ENCODE peak calls at places on chromosomes 7 and 10, in eight cellular contexts. E, L, N, I, U, J, A and R are unnamed samples.

GRCh38 chr7:24609059-24609458 is 35.8 kb downstream of the PALS2 start:
- DNase-seq in U (no peak), A (no peak), J (peak; percentile 40), E (no peak), N (no peak), I (no peak), L (no peak), R (no peak)

GRCh38 chr7:155066417-155066950 is 3.6 kb upstream of the HTR5A start:
- DNase-seq in U (no peak), L (peak; percentile 79), A (peak; percentile 72), J (peak; percentile 68), N (no peak), E (no peak), I (peak; percentile 12), R (no peak)

GRCh38 chr7:29955075-29955792 is 34.4 kb downstream of the SCRN1 start:
- DNase-seq in U (no peak), L (no peak), E (no peak), A (no peak), N (no peak), J (no peak), I (no peak), R (no peak)

GRCh38 chr7:17401806-17402627 is 103.6 kb downstream of the AHR start:
- DNase-seq in L (no peak), I (no peak), A (no peak), J (no peak), E (no peak), N (peak; percentile 65), U (no peak), R (peak; percentile 43)

GRCh38 chr10:89330537-89330936 is 2.7 kb downstream of the IFIT3 start:
- DNase-seq in N (no peak), L (no peak), J (peak; percentile 34), I (no peak), E (no peak), A (no peak), U (no peak), R (no peak)

GRCh38 chr7:91193141-91193540 is 71.1 kb upstream of the FZD1 start:
- DNase-seq in L (peak; percentile 54), A (no peak), E (no peak), I (no peak), U (no peak), N (no peak), J (peak; percentile 65), R (no peak)

GRCh38 chr7:151686016-151686766 is 166.5 kb upstream of the RHEB start:
- DNase-seq in U (no peak), J (peak; percentile 36), E (no peak), I (no peak), L (no peak), A (no peak), N (no peak), R (no peak)

GRCh38 chr7:74006451-74007259 is 21.3 kb upstream of the ELN start:
- DNase-seq in A (no peak), E (no peak), I (no peak), L (no peak), N (no peak), U (no peak), J (no peak), R (no peak)

GRCh38 chr10:64115471-64115870 is 594.3 kb downstream of the REEP3 start:
- DNase-seq in J (no peak), I (no peak), L (no peak), U (no peak), E (no peak), A (no peak), N (no peak), R (no peak)

GRCh38 chr7:131203291-131203976 is 124.2 kb upstream of the MKLN1 start:
- DNase-seq in J (no peak), L (no peak), I (no peak), A (no peak), N (no peak), U (no peak), E (no peak), R (no peak)

GRCh38 chr10:60237977-60238376 is 151.7 kb downstream of the ANK3 start:
- DNase-seq in L (peak; percentile 13), A (no peak), J (peak; percentile 39), U (no peak), I (no peak), N (peak; percentile 41), E (no peak), R (peak; percentile 21)
- H3K4me3 ChIP-seq in L (no peak overlapping the region), A (no peak overlapping the region), J (no peak overlapping the region), U (no peak overlapping the region), I (no peak overlapping the region), N (no peak overlapping the region), E (no peak overlapping the region), R (peak overlapping the region; percentile 35)

GRCh38 chr10:13351340-13351915 is 3.3 kb upstream of the SEPHS1 start:
- DNase-seq in N (peak; percentile 75), J (no peak), E (no peak), L (no peak), A (no peak), I (no peak), U (no peak), R (no peak)
- TF ChIP-seq CTCF in N (no peak), J (no peak), E (no peak), L (no peak), A (no peak), I (no peak), U (no peak), R (no peak)

GRCh38 chr10:100826983-100827818 is 81.8 kb downstream of the PAX2 start:
- DNase-seq in E (no peak), L (no peak), A (peak; percentile 64), N (no peak), U (peak; percentile 56), J (no peak), I (no peak), R (no peak)
- H3K4me3 ChIP-seq in E (peak overlapping the region; percentile 30), L (no peak overlapping the region), A (peak overlapping the region; percentile 16), N (no peak overlapping the region), U (peak overlapping the region; percentile 51), J (no peak overlapping the region), I (no peak overlapping the region), R (no peak overlapping the region)

DNA sequence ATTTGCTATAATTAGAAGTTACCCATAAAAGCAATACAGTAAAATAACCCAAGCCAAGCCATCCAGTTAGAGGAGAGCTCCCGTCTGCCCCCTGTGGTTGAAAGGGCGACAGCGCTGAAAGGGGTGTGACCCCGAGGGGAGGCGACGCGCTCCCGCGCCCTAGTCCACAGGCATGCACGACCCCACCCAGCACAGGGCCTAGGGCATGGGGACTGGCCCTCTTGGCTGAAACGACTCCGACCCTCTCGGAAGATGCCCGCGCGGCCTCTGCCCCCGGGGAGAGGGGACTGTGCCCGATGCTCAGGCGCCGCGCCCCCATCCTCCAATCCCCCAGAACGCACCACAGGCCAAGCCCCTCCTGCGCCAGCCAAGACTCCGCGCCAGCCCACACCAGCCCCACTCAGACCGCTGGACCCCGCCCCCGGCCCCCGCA is 64.0 kb downstream of the CSGALNACT2 start:
- DNase-seq in A (peak; percentile 25), N (peak; percentile 51), I (no peak), E (no peak), L (no peak), U (peak; percentile 31), J (no peak), R (no peak)
- TF ChIP-seq CTCF in A (no peak), N (peak; percentile 71), I (peak; percentile 64), E (peak; percentile 34), L (peak; percentile 47), U (peak; percentile 19), J (peak; percentile 74), R (peak; percentile 76)

DNA sequence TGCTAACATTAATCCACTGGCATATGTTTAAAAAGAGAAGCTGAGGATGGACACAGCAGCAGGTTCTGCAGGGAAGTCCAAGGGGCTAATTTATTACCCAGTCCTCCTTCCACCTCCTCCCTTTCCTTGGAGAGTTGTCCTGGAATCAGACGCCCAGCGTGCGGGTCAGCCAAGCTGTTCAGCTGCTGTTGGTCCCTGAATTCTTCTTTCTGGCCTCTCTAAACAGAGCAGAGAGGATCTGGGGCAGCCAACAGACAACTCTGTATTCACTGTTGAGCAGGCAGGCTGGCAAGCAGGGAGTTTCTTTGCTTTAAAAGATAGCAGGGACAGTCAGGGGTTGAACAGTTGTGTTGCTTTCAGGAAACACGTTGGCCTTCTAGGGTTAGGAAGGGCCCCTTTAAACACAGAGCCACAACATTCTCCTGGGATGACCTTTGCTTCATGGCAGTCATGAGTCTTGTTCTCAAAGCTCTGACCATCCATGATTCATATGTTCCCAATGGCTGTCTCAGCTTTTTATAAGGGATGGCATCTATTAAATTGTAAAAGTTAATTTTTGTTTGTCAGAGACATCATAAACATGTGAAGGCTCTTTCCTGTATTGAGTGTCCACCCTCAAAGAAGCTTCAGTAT is 217.0 kb downstream of the CREB5 start:
- DNase-seq in N (no peak), U (no peak), I (no peak), A (no peak), E (no peak), J (peak; percentile 45), L (peak; percentile 54), R (no peak)
- H3K4me3 ChIP-seq in N (no peak overlapping the region), U (no peak overlapping the region), I (no peak overlapping the region), A (no peak overlapping the region), E (no peak overlapping the region), J (no peak overlapping the region), L (no peak overlapping the region), R (no peak overlapping the region)

GRCh38 chr10:103543617-103544525 is 50.4 kb downstream of the NEURL1 start:
- DNase-seq in E (no peak), L (no peak), U (no peak), I (no peak), A (no peak), N (no peak), J (no peak), R (no peak)

GRCh38 chr10:103545366-103545765 is 51.9 kb downstream of the NEURL1 start:
- DNase-seq in E (no peak), N (no peak), A (no peak), J (no peak), I (no peak), L (no peak), U (no peak), R (no peak)

GRCh38 chr10:103544657-103545310 is 51.3 kb downstream of the NEURL1 start:
- DNase-seq in J (no peak), L (no peak), U (no peak), N (no peak), A (no peak), E (no peak), I (no peak), R (no peak)

GRCh38 chr10:103540722-103541121 is 47.2 kb downstream of the NEURL1 start:
- DNase-seq in J (peak; percentile 6), I (no peak), N (no peak), A (no peak), L (peak; percentile 13), E (no peak), U (no peak), R (no peak)

GRCh38 chr10:103542764-103543616 is 49.5 kb downstream of the NEURL1 start:
- DNase-seq in J (peak; percentile 33), E (peak; percentile 25), L (peak; percentile 49), I (no peak), U (peak; percentile 46), A (no peak), N (peak; percentile 64), R (peak; percentile 16)
- TF ChIP-seq CTCF in J (peak; percentile 66), E (no peak), L (peak; percentile 49), I (peak; percentile 56), U (peak; percentile 76), A (peak; percentile 43), N (peak; percentile 45), R (peak; percentile 55)

GRCh38 chr10:112898540-112899395 is 51.3 kb upstream of the TCF7L2 start:
- DNase-seq in U (peak; percentile 75), N (no peak), L (peak; percentile 80), E (no peak), J (peak; percentile 80), A (peak; percentile 36), I (no peak), R (no peak)
- H3K4me3 ChIP-seq in U (peak overlapping the region; percentile 8), N (no peak overlapping the region), L (no peak overlapping the region), E (no peak overlapping the region), J (no peak overlapping the region), A (no peak overlapping the region), I (no peak overlapping the region), R (no peak overlapping the region)